ENCODE peak calls at places on chromosome 13, in five cellular contexts. One of them, this sample, is unnamed.

GRCh38 chr13:34349091-34349722 is 531.3 kb downstream of the RFC3 start:
- DNase-seq in SK-N-SH: no peak
- DNase-seq in HepG2: no peak
- DNase-seq in H1: no peak
- DNase-seq in GM12892: no peak
- DNase-seq in this sample: no peak

GRCh38 chr13:110680852-110681251 is 25.1 kb downstream of the CARS2 start:
- DNase-seq in GM12892: peak
- DNase-seq in SK-N-SH: peak
- DNase-seq in HepG2: peak
- DNase-seq in H1: no peak
- DNase-seq in this sample: no peak

GRCh38 chr13:76641056-76641455 is 245.1 kb downstream of the KCTD12 start:
- DNase-seq in HepG2: no peak
- DNase-seq in H1: no peak
- DNase-seq in SK-N-SH: peak
- DNase-seq in GM12892: no peak
- DNase-seq in this sample: no peak

GRCh38 chr13:76937416-76937815 is 10.9 kb upstream of the ACOD1 start:
- DNase-seq in GM12892: no peak
- DNase-seq in H1: no peak
- DNase-seq in HepG2: no peak
- DNase-seq in SK-N-SH: no peak
- DNase-seq in this sample: no peak

GRCh38 chr13:24251525-24251924 is 57.9 kb upstream of the C1QTNF9 start:
- DNase-seq in HepG2: no peak
- DNase-seq in GM12892: no peak
- DNase-seq in SK-N-SH: no peak
- DNase-seq in H1: no peak
- DNase-seq in this sample: no peak

GRCh38 chr13:24012648-24013047 is 115.3 kb upstream of the C1QTNF9B start:
- DNase-seq in HepG2: no peak
- DNase-seq in SK-N-SH: no peak
- DNase-seq in GM12892: no peak
- DNase-seq in H1: no peak
- DNase-seq in this sample: no peak

GRCh38 chr13:99039718-99040280 is 61.9 kb upstream of the DOCK9 start:
- DNase-seq in H1: no peak
- DNase-seq in HepG2: no peak
- DNase-seq in GM12892: no peak
- DNase-seq in SK-N-SH: no peak
- DNase-seq in this sample: no peak

GRCh38 chr13:111080642-111081041 is 34.5 kb upstream of the ARHGEF7 start:
- DNase-seq in H1: no peak
- DNase-seq in HepG2: no peak
- DNase-seq in SK-N-SH: no peak
- DNase-seq in GM12892: no peak
- DNase-seq in this sample: no peak

DNA sequence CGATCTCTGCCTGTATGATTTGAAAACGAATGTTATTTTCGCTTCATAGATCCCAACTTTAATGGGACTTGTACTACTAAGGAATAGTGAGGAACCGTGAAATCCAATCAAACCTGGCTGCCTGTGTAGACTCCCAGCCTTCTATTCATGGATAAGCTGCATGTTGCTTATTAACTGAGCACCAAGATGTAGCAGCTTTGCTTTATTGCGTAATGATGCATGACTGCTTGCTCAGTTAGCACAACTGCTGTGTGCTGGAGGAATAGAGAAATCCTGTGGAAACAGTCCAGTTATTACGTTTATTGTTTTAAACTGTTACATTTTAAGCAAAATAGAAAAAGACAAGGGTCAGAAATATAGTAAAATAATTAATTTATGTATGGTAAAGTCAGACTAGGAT is 108.2 kb downstream of the SHISA2 start:
- DNase-seq in GM12892: no peak
- DNase-seq in SK-N-SH: no peak
- DNase-seq in H1: no peak
- DNase-seq in HepG2: peak
- DNase-seq in this sample: no peak
- TF ChIP-seq TAF1 in GM12892: no peak
- TF ChIP-seq TAF1 in SK-N-SH: no peak
- TF ChIP-seq TAF1 in H1: no peak
- TF ChIP-seq TAF1 in HepG2: no peak
- TF ChIP-seq TAF1 in this sample: no peak

GRCh38 chr13:113052206-113052605 is 53.4 kb upstream of the F7 start:
- DNase-seq in GM12892: no peak
- DNase-seq in HepG2: no peak
- DNase-seq in H1: no peak
- DNase-seq in SK-N-SH: no peak
- DNase-seq in this sample: no peak
- TF ChIP-seq TAF1 in GM12892: no peak
- TF ChIP-seq TAF1 in HepG2: no peak
- TF ChIP-seq TAF1 in H1: no peak
- TF ChIP-seq TAF1 in SK-N-SH: no peak
- TF ChIP-seq TAF1 in this sample: no peak

GRCh38 chr13:42420304-42420703 is 148.4 kb downstream of the AKAP11 start:
- DNase-seq in SK-N-SH: no peak
- DNase-seq in H1: no peak
- DNase-seq in HepG2: no peak
- DNase-seq in GM12892: peak
- DNase-seq in this sample: peak
- TF ChIP-seq TAF1 in SK-N-SH: no peak
- TF ChIP-seq TAF1 in H1: no peak
- TF ChIP-seq TAF1 in HepG2: no peak
- TF ChIP-seq TAF1 in GM12892: no peak
- TF ChIP-seq TAF1 in this sample: no peak

DNA sequence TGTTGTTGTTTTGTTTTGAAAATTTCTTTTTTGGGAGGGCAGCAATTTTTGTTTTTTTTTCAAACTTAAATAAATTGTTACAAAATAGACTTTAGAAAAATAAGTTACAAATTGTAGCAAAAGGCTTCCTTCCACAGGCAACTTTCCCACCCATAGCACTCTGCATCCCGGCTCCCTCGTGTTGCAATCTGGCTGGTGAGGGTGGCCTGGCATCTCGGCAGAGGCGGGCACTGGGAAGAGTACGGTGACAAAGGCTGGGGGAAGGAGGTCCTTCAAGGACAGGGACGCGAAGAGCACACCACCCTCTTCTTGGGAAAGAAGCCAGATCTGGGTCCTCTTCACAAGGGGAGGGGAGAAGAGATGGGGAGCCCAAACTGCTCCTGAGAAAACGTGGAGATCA is 379.7 kb downstream of the OLFM4 start:
- DNase-seq in GM12892: no peak
- DNase-seq in H1: no peak
- DNase-seq in SK-N-SH: no peak
- DNase-seq in HepG2: no peak
- DNase-seq in this sample: no peak
- TF ChIP-seq TAF1 in GM12892: no peak
- TF ChIP-seq TAF1 in H1: no peak
- TF ChIP-seq TAF1 in SK-N-SH: no peak
- TF ChIP-seq TAF1 in HepG2: no peak
- TF ChIP-seq TAF1 in this sample: no peak

GRCh38 chr13:41222259-41222852 is 28.0 kb upstream of the KBTBD7 start:
- DNase-seq in SK-N-SH: peak
- DNase-seq in HepG2: peak
- DNase-seq in H1: no peak
- DNase-seq in GM12892: peak
- DNase-seq in this sample: peak
- TF ChIP-seq TAF1 in SK-N-SH: no peak
- TF ChIP-seq TAF1 in HepG2: no peak
- TF ChIP-seq TAF1 in H1: no peak
- TF ChIP-seq TAF1 in GM12892: no peak
- TF ChIP-seq TAF1 in this sample: no peak

GRCh38 chr13:74134777-74135305 is 637 bp upstream of the KLF12 start:
- DNase-seq in H1: no peak
- DNase-seq in GM12892: peak
- DNase-seq in HepG2: no peak
- DNase-seq in SK-N-SH: peak
- DNase-seq in this sample: peak
- TF ChIP-seq TAF1 in H1: no peak
- TF ChIP-seq TAF1 in GM12892: no peak
- TF ChIP-seq TAF1 in HepG2: peak
- TF ChIP-seq TAF1 in SK-N-SH: no peak
- TF ChIP-seq TAF1 in this sample: no peak

GRCh38 chr13:49219647-49220034 is 497 bp upstream of the MLNR start:
- DNase-seq in H1: no peak
- DNase-seq in GM12892: peak
- DNase-seq in SK-N-SH: no peak
- DNase-seq in HepG2: peak
- DNase-seq in this sample: no peak

GRCh38 chr13:49218493-49219051 is 1.6 kb upstream of the MLNR start:
- DNase-seq in HepG2: no peak
- DNase-seq in SK-N-SH: no peak
- DNase-seq in GM12892: no peak
- DNase-seq in H1: no peak
- DNase-seq in this sample: no peak

GRCh38 chr13:49217962-49218492 is 2.1 kb upstream of the MLNR start:
- DNase-seq in H1: no peak
- DNase-seq in HepG2: no peak
- DNase-seq in GM12892: no peak
- DNase-seq in SK-N-SH: no peak
- DNase-seq in this sample: no peak

GRCh38 chr13:49220035-49220855 is at the start of gene MLNR:
- DNase-seq in H1: no peak
- DNase-seq in HepG2: peak
- DNase-seq in SK-N-SH: peak
- DNase-seq in GM12892: peak
- DNase-seq in this sample: peak

DNA sequence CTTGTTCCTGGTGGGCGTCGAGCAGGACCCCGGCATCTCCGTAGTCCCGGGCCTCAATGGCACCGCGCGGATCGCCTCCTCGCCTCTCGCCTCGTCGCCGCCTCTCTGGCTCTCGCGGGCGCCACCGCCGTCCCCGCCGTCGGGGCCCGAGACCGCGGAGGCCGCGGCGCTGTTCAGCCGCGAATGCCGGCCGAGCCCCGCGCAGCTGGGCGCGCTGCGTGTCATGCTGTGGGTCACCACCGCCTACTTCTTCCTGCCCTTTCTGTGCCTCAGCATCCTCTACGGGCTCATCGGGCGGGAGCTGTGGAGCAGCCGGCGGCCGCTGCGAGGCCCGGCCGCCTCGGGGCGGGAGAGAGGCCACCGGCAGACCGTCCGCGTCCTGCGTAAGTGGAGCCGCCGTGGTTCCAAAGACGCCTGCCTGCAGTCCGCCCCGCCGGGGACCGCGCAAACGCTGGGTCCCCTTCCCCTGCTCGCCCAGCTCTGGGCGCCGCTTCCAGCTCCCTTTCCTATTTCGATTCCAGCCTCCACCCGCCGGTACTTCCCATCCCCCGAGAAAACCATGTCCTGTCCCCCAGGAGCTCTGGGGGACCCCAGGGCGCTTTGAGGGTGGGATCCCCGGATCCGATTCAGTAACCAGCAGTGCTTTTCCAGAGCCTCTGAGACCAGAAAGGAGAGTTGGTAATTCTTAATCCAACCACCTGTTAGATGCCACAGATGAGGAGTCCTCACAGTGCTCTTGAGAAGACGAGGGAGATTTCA is 897 bp downstream of the MLNR start:
- DNase-seq in GM12892: peak
- DNase-seq in SK-N-SH: peak
- DNase-seq in H1: no peak
- DNase-seq in HepG2: no peak
- DNase-seq in this sample: peak
- TF ChIP-seq TAF1 in GM12892: no peak
- TF ChIP-seq TAF1 in SK-N-SH: no peak
- TF ChIP-seq TAF1 in H1: no peak
- TF ChIP-seq TAF1 in HepG2: no peak
- TF ChIP-seq TAF1 in this sample: no peak

GRCh38 chr13:64248371-64249065 is 2832.9 kb upstream of the PCDH20 start:
- DNase-seq in H1: no peak
- DNase-seq in SK-N-SH: no peak
- DNase-seq in GM12892: no peak
- DNase-seq in HepG2: no peak
- DNase-seq in this sample: no peak
- TF ChIP-seq TAF1 in H1: no peak
- TF ChIP-seq TAF1 in SK-N-SH: no peak
- TF ChIP-seq TAF1 in GM12892: no peak
- TF ChIP-seq TAF1 in HepG2: no peak
- TF ChIP-seq TAF1 in this sample: no peak

GRCh38 chr13:105799155-105799554 is 736.3 kb downstream of the EFNB2 start:
- DNase-seq in SK-N-SH: no peak
- DNase-seq in HepG2: no peak
- DNase-seq in H1: no peak
- DNase-seq in GM12892: no peak
- DNase-seq in this sample: no peak

GRCh38 chr13:105796081-105796480 is 739.4 kb downstream of the EFNB2 start:
- DNase-seq in HepG2: no peak
- DNase-seq in GM12892: no peak
- DNase-seq in SK-N-SH: no peak
- DNase-seq in H1: no peak
- DNase-seq in this sample: no peak

DNA sequence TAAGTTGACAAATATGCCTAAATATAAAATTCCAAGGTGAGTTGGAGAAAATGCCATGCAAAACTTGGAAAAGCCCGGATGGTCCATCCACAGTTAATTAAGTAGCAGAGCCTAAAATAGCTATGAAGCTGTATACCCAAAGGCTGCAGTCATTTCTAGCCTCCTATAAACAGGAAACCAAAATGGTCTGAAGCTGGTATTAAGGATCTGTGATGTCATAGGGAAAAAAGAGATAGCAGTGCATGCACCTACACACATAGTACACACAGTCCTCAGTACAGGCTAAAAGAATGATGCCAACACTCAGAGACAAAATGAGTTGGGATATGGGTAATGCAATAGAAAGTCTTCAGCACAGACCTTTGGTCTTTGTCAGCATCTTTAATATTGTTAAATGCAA is 736.9 kb downstream of the EFNB2 start:
- DNase-seq in HepG2: no peak
- DNase-seq in SK-N-SH: no peak
- DNase-seq in GM12892: no peak
- DNase-seq in H1: no peak
- DNase-seq in this sample: no peak
- TF ChIP-seq TAF1 in HepG2: no peak
- TF ChIP-seq TAF1 in SK-N-SH: no peak
- TF ChIP-seq TAF1 in GM12892: no peak
- TF ChIP-seq TAF1 in H1: no peak
- TF ChIP-seq TAF1 in this sample: no peak